ENCODE peak calls at places on chromosome 4, in four cellular contexts. I is mammary epithelial cell, T is endothelial cell of umbilical vein, V is HCT116. G is an unnamed sample.

GRCh38 chr4:2965262-2965661 is 1.9 kb downstream of the GRK4 start:
- DNase-seq in V (no peak), I (no peak), T (no peak), G (no peak)

GRCh38 chr4:86286729-86287128 is 73.1 kb downstream of the MAPK10 start:
- DNase-seq in I (peak), T (no peak), V (no peak), G (peak)

GRCh38 chr4:185778307-185778706 is 33.7 kb downstream of the SORBS2 start:
- DNase-seq in T (no peak), I (peak), V (no peak), G (no peak)

GRCh38 chr4:111475001-111475400 is 670.3 kb upstream of the FAM241A start:
- DNase-seq in I (peak), V (peak), T (no peak), G (peak)

GRCh38 chr4:118954246-118954645 is 65.6 kb downstream of the SYNPO2 start:
- DNase-seq in V (peak), T (peak), I (no peak), G (peak)

GRCh38 chr4:113094802-113095201 is 45.3 kb downstream of the ANK2 start:
- DNase-seq in T (no peak), I (no peak), V (peak), G (peak)

GRCh38 chr4:1330761-1331590 is 16.0 kb upstream of the UVSSA start:
- DNase-seq in V (no peak), T (no peak), I (no peak), G (no peak)

GRCh38 chr4:109434007-109434792 is 585 bp downstream of the SEC24B start:
- DNase-seq in I (peak), V (no peak), T (peak), G (peak)

GRCh38 chr4:105715692-105716278 is 7.2 kb downstream of the GSTCD start:
- DNase-seq in T (peak), V (peak), I (peak), G (peak)

GRCh38 chr4:164058775-164059174 is 564.3 kb downstream of the TMA16 start:
- DNase-seq in I (no peak), T (no peak), V (no peak), G (peak)

GRCh38 chr4:142656178-142656577 is 189.9 kb downstream of the INPP4B start:
- DNase-seq in V (peak), T (no peak), I (peak), G (peak)

GRCh38 chr4:108360857-108361820 is 192.4 kb upstream of the LEF1 start:
- DNase-seq in T (no peak), V (no peak), I (peak), G (peak)

GRCh38 chr4:81783565-81783964 is 311.9 kb upstream of the RASGEF1B start:
- DNase-seq in I (no peak), V (no peak), T (no peak), G (no peak)

GRCh38 chr4:8739820-8740665 is 131.6 kb downstream of the HMX1 start:
- DNase-seq in V (no peak), T (no peak), I (no peak), G (no peak)

GRCh38 chr4:185810746-185811508 is 1.1 kb downstream of the SORBS2 start:
- DNase-seq in I (peak), V (no peak), T (no peak), G (no peak)

GRCh38 chr4:1204828-1205591 is 32.6 kb upstream of the SPON2 start:
- DNase-seq in I (no peak), T (no peak), V (no peak), G (no peak)

GRCh38 chr4:110663738-110664444 is 41.0 kb upstream of the PITX2 start:
- DNase-seq in T (no peak), V (no peak), I (no peak), G (peak)

GRCh38 chr4:7854697-7855370 is 84.8 kb downstream of the AFAP1 start:
- DNase-seq in I (peak), T (no peak), V (no peak), G (no peak)

GRCh38 chr4:102817021-102817605 is 10.2 kb downstream of the UBE2D3 start:
- DNase-seq in T (no peak), V (no peak), I (peak), G (no peak)

GRCh38 chr4:47469951-47470350 is 6.4 kb upstream of the COMMD8 start:
- DNase-seq in V (no peak), I (no peak), T (no peak), G (peak)

GRCh38 chr4:113604955-113605354 is 156.6 kb downstream of the CAMK2D start:
- DNase-seq in T (no peak), V (no peak), I (no peak), G (no peak)

GRCh38 chr4:33715996-33716395 is 2528.3 kb downstream of the ARAP2 start:
- DNase-seq in T (no peak), V (no peak), I (peak), G (peak)

GRCh38 chr4:101346312-101346561 is 1.1 kb downstream of the PPP3CA start:
- DNase-seq in T (no peak), I (no peak), V (no peak), G (no peak)

GRCh38 chr4:43331226-43332078 is 438.9 kb downstream of the GRXCR1 start:
- DNase-seq in T (no peak), V (no peak), I (peak), G (peak)

GRCh38 chr4:76589402-76589801 is 154.4 kb downstream of the SHROOM3 start:
- DNase-seq in T (no peak), I (peak), V (no peak), G (peak)

GRCh38 chr4:40333921-40334352 is 1.2 kb upstream of the CHRNA9 start:
- DNase-seq in T (no peak), I (peak), V (peak), G (peak)

GRCh38 chr4:155757745-155758265 is 1.0 kb upstream of the GUCY1B1 start:
- DNase-seq in T (no peak), V (no peak), I (no peak), G (no peak)

GRCh38 chr4:111231281-111231680 is 608.4 kb upstream of the PITX2 start:
- DNase-seq in T (no peak), I (no peak), V (no peak), G (peak)

GRCh38 chr4:102263024-102263787 is 82.1 kb downstream of the SLC39A8 start:
- DNase-seq in T (peak), V (peak), I (peak), G (peak)

GRCh38 chr4:156954598-156954997 is 17.0 kb downstream of the PDGFC start:
- DNase-seq in V (no peak), T (no peak), I (no peak), G (no peak)

GRCh38 chr4:67291639-67292038 is 253.7 kb downstream of the CENPC start:
- DNase-seq in T (no peak), I (no peak), V (no peak), G (no peak)

GRCh38 chr4:15899511-15899910 is 39.0 kb downstream of the FGFBP1 start:
- DNase-seq in V (no peak), I (no peak), T (no peak), G (no peak)

GRCh38 chr4:104625706-104626105 is 131.0 kb upstream of the CXXC4 start:
- DNase-seq in V (no peak), I (no peak), T (no peak), G (no peak)

GRCh38 chr4:122847931-122848330 is 21.3 kb downstream of the FGF2 start:
- DNase-seq in V (no peak), T (no peak), I (no peak), G (no peak)

GRCh38 chr4:107823870-107824366 is 814 bp upstream of the SGMS2 start:
- DNase-seq in I (no peak), V (peak), T (no peak), G (no peak)

GRCh38 chr4:128825226-128825625 is 15.7 kb downstream of the JADE1 start:
- DNase-seq in T (no peak), V (peak), I (peak), G (no peak)

DNA sequence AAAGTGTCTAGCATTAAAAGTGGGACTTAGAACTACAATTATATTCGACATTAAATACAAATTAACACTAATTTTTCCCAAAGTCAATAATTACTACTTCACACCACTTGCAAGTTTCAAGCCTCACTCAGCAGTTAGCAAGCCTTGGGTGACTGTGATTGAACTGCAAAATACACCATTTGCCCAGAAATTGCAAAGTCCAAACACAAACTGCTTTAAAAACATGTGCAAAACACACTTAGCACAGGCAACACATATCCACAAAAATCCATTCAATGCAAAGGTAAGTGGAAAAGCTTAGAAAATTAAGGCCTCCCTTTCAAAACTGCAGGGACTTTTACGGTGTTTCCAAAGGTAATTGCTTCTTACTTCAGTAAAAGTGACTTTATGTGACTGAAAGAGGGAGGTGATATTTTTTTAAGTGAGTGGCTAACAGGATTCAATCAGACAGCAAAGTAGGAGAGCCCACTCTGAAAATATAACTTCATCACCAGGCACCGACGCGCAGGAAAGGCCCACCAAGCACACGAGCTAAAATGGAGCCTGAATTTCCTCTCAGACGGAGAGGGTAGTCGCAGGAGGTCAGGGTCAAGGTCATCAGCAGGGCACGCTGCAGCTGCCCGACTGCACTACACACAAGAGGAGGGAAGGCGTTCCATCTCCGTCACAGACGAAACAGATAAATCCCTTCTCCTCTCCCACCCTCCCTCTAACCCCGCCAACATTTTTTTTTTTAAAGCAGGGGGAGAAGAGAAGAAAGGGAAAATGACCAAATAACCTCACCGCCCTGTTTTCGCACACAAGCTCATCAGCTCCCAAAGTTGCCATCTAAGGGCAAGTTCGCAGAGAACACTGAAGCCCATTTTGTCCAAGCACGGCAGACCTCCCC is 3.1 kb downstream of the ZNF827 start:
- DNase-seq in I (no peak), V (no peak), T (peak), G (peak)
- TF ChIP-seq EZH2 in I (no peak), V (no peak), T (no peak), G (no peak)

GRCh38 chr4:78057600-78058560 is 757 bp downstream of the FRAS1 start:
- DNase-seq in V (no peak), T (peak), I (peak), G (peak)
- TF ChIP-seq EZH2 in V (no peak), T (peak), I (no peak), G (peak)

GRCh38 chr4:10741961-10742699 is 57.6 kb upstream of the CLNK start:
- DNase-seq in V (no peak), I (no peak), T (no peak), G (peak)

GRCh38 chr4:10743357-10743756 is 58.8 kb upstream of the CLNK start:
- DNase-seq in T (no peak), I (no peak), V (no peak), G (no peak)

GRCh38 chr4:10747186-10747585 is 62.6 kb upstream of the CLNK start:
- DNase-seq in I (no peak), T (no peak), V (no peak), G (no peak)

GRCh38 chr4:10750714-10751113 is 66.1 kb upstream of the CLNK start:
- DNase-seq in T (no peak), V (no peak), I (no peak), G (peak)

DNA sequence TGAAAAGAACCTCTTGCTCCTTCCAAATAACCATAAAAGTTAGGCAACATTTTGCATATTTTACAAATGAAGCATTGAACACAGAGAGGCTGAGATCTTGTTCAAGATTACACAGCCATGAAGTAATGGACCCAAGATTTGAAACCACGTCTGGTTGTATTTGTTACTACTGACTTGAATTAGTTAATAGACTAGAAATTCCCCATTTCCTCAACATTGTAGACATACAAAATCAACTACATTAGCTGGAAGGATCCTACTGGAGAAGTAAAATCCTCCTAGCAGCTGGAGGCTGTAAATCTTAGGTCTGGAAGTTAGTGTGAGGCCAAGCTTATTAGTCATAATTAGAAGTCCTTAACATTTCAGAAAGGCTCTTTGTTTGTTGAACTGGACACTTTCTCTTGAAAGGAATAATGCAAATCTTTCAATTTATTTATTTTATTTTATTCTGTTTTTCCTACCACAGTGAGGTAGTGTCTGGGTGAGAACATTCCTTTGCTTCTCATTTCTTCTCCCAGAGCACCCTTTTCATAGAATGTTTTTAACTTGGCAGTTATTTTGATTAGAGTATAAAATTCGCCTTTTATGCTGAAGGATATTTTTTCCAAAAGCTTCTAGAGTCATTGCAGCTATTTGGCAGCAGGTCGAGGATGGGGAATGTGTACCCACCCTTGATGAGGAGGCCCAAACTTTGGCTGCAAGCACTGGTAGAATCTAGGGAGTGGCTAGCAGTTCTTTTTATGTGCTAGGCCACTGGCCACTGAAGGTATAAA is 62.0 kb upstream of the CLNK start:
- DNase-seq in V (no peak), I (peak), T (no peak), G (peak)
- TF ChIP-seq EZH2 in V (no peak), I (no peak), T (no peak), G (no peak)

DNA sequence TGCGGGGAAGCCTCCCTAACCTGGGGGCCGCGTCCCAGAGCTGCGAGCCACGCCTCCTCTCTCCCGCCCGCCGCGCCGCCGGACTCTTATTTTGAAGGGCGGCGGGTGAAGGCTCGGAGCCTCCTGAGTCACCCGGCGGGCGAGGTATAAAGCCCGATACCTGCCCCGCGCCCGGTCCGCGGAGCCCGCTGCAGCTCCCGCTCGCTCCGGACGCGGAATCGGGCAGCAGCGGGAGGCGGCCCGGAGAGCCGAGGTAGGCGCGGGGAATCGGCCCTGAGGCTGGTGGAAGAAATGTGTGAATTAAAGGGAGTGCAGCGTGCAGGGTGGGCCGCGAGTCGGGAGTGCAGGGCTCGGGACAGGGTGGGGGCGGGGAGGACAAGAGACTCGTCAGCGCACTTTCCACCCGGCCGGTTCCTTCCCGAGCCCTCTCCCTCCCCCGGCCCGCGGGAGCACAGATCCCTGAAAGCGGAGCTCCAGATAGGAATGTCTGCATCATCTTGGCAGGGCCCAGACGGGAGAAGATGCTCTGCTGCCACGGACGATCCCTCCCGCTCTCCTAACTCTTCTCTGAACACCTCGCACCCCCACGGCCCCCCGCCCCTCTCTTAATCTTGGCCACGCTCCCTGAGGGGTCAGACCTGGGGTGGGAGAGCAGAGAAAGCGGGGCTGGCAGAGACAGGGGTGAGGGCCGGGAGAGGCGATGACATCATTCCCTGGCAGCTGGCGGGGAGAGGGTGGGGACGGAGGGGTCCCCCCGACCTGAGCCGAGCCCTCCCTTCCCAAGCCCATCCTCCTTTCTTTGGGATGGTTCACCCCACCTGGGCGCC is 177.9 kb downstream of the CBR4 start:
- DNase-seq in V (peak), T (peak), I (peak), G (peak)
- TF ChIP-seq EZH2 in V (no peak), T (no peak), I (no peak), G (no peak)

GRCh38 chr4:153655928-153656327 is 28.2 kb upstream of the TLR2 start:
- DNase-seq in V (no peak), I (peak), T (no peak), G (peak)

GRCh38 chr4:153663667-153664066 is 20.4 kb upstream of the TLR2 start:
- DNase-seq in I (no peak), T (no peak), V (no peak), G (no peak)

GRCh38 chr4:153661915-153662314 is 22.2 kb upstream of the TLR2 start:
- DNase-seq in I (no peak), T (no peak), V (no peak), G (no peak)

DNA sequence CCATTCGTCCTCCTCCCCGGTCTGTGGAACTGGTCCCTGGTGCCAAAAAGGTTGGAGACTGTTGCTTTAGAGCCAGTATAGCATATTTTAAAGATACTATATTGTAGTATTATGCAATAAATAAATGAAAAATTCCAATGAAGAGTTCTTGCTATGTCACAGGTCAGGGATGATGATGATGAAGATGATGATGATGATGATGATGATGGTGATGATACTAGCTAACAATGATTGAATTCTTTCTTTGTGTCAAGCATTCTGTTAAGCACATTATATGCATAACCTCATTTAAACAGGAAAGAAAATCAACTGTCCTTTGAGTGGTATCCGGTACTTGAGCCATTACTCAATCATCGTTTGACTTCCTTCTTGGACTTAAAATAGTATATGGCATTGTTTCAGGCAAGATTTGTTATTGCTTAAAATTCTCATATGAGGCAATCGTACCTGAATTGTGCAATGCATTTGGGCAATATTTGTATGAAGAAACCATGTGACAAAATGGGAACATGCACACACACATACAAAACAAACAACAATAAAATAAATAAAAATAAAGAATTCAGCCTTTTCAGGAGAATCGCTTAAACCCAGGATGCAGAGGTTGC is 22.8 kb upstream of the TLR2 start:
- DNase-seq in T (peak), V (no peak), I (peak), G (peak)
- TF ChIP-seq EZH2 in T (no peak), V (no peak), I (no peak), G (no peak)

GRCh38 chr4:65911720-65912119 is 241.4 kb upstream of the EPHA5 start:
- DNase-seq in T (no peak), I (no peak), V (no peak), G (no peak)
- TF ChIP-seq EZH2 in T (no peak), I (no peak), V (no peak), G (no peak)

GRCh38 chr4:121769341-121769740 is 4.4 kb upstream of the SMIM43 start:
- DNase-seq in I (no peak), V (no peak), T (no peak), G (no peak)

GRCh38 chr4:121764702-121765367 is at the start of gene SMIM43:
- DNase-seq in I (peak), V (no peak), T (peak), G (no peak)

GRCh38 chr4:121764303-121764701 is 662 bp downstream of the SMIM43 start:
- DNase-seq in I (no peak), T (peak), V (no peak), G (no peak)

GRCh38 chr4:121765941-121766538 is 1.1 kb upstream of the SMIM43 start:
- DNase-seq in V (no peak), I (no peak), T (no peak), G (no peak)

GRCh38 chr4:121765368-121765705 is 373 bp upstream of the SMIM43 start:
- DNase-seq in V (no peak), I (no peak), T (peak), G (no peak)
- TF ChIP-seq EZH2 in V (no peak), I (no peak), T (peak), G (no peak)

DNA sequence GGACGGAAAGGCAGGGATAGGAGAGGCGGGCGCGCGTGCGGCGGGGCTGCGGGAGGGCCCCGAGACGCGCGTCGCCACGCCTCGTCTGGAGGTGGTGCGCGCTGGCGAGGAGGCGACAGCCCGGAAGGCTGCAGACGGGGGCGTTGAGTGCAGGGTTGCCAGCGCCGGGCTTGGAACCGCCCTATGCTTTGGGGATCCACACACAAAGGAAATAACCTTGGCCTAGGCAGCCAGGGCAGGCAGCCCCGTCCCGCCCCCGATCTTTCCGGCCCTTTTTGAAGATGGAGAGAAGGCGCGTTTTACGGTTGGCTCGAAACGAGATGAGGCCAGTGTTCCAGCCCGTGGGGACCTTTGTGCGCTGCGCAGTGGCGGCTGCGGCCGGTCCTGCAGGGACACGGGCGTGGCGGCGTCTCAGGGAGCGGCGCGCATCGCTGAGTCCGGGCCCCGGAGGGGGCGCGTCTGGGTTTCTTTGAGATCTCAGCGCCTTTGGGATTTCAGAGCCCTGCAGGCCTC is 50.8 kb upstream of the TRIM2 start:
- DNase-seq in V (no peak), T (peak), I (peak), G (peak)
- TF ChIP-seq EZH2 in V (no peak), T (no peak), I (no peak), G (no peak)

G was measured in fibroblast of lung.